ENCODE peak calls at places on chromosome 2, in four cellular contexts. One of them, this sample, is unnamed.

GRCh38 chr2:120237491-120237902 is 14.3 kb upstream of the TMEM185B start:
- DNase-seq in GM23338: no peak
- DNase-seq in HCT116: peak; percentile 63
- DNase-seq in esophagus muscularis mucosa: no peak
- DNase-seq in this sample: no peak

GRCh38 chr2:168550670-168551069 is 94.6 kb downstream of the CERS6 start:
- DNase-seq in GM23338: peak; percentile 43
- DNase-seq in HCT116: no peak
- DNase-seq in esophagus muscularis mucosa: no peak
- DNase-seq in this sample: peak; percentile 28

GRCh38 chr2:35846-36245 is 10.5 kb downstream of the FAM110C start:
- DNase-seq in GM23338: no peak
- DNase-seq in HCT116: no peak
- DNase-seq in esophagus muscularis mucosa: no peak
- DNase-seq in this sample: no peak

GRCh38 chr2:217955881-217956493 is 46.8 kb downstream of the TNS1 start:
- DNase-seq in GM23338: no peak
- DNase-seq in HCT116: no peak
- DNase-seq in esophagus muscularis mucosa: no peak
- DNase-seq in this sample: no peak

GRCh38 chr2:156537147-156537546 is 101.0 kb downstream of the GPD2 start:
- DNase-seq in GM23338: no peak
- DNase-seq in HCT116: no peak
- DNase-seq in esophagus muscularis mucosa: no peak
- DNase-seq in this sample: no peak

GRCh38 chr2:121076885-121077549 is 208.0 kb downstream of the TFCP2L1 start:
- DNase-seq in GM23338: peak; percentile 95
- DNase-seq in HCT116: peak; percentile 42
- DNase-seq in esophagus muscularis mucosa: no peak
- DNase-seq in this sample: peak; percentile 64

GRCh38 chr2:220499281-220499680 is 871.9 kb downstream of the SLC4A3 start:
- DNase-seq in GM23338: no peak
- DNase-seq in HCT116: no peak
- DNase-seq in esophagus muscularis mucosa: peak; percentile 85
- DNase-seq in this sample: no peak

GRCh38 chr2:237623428-237624403 is 3.7 kb upstream of the LRRFIP1 start:
- DNase-seq in GM23338: no peak
- DNase-seq in HCT116: no peak
- DNase-seq in esophagus muscularis mucosa: no peak
- DNase-seq in this sample: no peak

GRCh38 chr2:206670531-206671319 is 28.4 kb downstream of the FAM237A start:
- DNase-seq in GM23338: no peak
- DNase-seq in HCT116: no peak
- DNase-seq in esophagus muscularis mucosa: no peak
- DNase-seq in this sample: no peak

GRCh38 chr2:56334622-56335021 is 150.8 kb downstream of the CCDC85A start:
- DNase-seq in GM23338: no peak
- DNase-seq in HCT116: no peak
- DNase-seq in esophagus muscularis mucosa: no peak
- DNase-seq in this sample: no peak

GRCh38 chr2:38190542-38191218 is 114.7 kb upstream of the CYP1B1 start:
- DNase-seq in GM23338: no peak
- DNase-seq in HCT116: no peak
- DNase-seq in esophagus muscularis mucosa: no peak
- DNase-seq in this sample: peak; percentile 27

GRCh38 chr2:210478661-210479060 is 2.1 kb upstream of the LANCL1 start:
- DNase-seq in GM23338: no peak
- DNase-seq in HCT116: no peak
- DNase-seq in esophagus muscularis mucosa: no peak
- DNase-seq in this sample: no peak

GRCh38 chr2:229269986-229270385 is 1.1 kb downstream of the PID1 start:
- DNase-seq in GM23338: no peak
- DNase-seq in HCT116: no peak
- DNase-seq in esophagus muscularis mucosa: no peak
- DNase-seq in this sample: no peak

GRCh38 chr2:239836021-239836765 is 188.9 kb downstream of the NDUFA10 start:
- DNase-seq in GM23338: no peak
- DNase-seq in HCT116: no peak
- DNase-seq in esophagus muscularis mucosa: no peak
- DNase-seq in this sample: no peak

GRCh38 chr2:120589782-120590608 is 145.7 kb upstream of the GLI2 start:
- DNase-seq in GM23338: no peak
- DNase-seq in HCT116: no peak
- DNase-seq in esophagus muscularis mucosa: no peak
- DNase-seq in this sample: no peak

GRCh38 chr2:160994141-160995002 is 165.9 kb upstream of the TANK start:
- DNase-seq in GM23338: peak; percentile 90
- DNase-seq in HCT116: peak; percentile 66
- DNase-seq in esophagus muscularis mucosa: peak; percentile 96
- DNase-seq in this sample: peak; percentile 66
- TF ChIP-seq POLR2AphosphoS5 in GM23338: no peak
- TF ChIP-seq POLR2AphosphoS5 in HCT116: no peak
- TF ChIP-seq POLR2AphosphoS5 in esophagus muscularis mucosa: peak; percentile 58
- TF ChIP-seq POLR2AphosphoS5 in this sample: no peak

DNA sequence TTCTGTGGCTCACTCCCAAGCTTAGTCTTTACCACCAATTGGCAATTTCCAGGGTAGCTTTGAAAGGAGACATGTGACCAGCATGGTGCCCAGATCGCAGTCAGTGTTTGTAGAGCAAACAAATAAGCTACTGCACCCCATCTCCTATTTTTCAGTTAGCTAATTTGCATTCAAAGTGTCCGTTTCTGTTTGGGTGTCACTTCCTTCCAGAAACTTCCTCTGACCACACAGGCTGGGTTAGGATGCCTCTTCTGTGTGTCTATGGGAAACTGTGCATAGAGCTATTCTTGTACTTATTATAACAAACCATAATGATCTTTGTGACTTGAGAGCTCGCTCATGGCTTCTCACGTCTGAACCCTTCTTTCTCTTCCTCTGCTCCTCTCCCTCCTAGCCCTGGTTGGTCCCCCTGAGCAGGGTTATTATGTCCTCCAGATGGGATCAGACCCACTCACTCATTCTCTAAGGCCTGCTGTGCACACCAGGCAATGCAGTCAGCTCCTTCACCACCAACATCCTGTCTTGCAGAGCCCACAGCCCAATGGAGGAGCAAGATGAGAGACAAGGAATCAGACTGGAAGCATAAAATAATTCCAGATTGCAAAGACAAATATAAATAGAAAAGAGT is 101.2 kb upstream of the ALK start:
- DNase-seq in GM23338: no peak
- DNase-seq in HCT116: no peak
- DNase-seq in esophagus muscularis mucosa: peak; percentile 82
- DNase-seq in this sample: no peak
- TF ChIP-seq POLR2AphosphoS5 in GM23338: no peak
- TF ChIP-seq POLR2AphosphoS5 in HCT116: no peak
- TF ChIP-seq POLR2AphosphoS5 in esophagus muscularis mucosa: no peak
- TF ChIP-seq POLR2AphosphoS5 in this sample: no peak

DNA sequence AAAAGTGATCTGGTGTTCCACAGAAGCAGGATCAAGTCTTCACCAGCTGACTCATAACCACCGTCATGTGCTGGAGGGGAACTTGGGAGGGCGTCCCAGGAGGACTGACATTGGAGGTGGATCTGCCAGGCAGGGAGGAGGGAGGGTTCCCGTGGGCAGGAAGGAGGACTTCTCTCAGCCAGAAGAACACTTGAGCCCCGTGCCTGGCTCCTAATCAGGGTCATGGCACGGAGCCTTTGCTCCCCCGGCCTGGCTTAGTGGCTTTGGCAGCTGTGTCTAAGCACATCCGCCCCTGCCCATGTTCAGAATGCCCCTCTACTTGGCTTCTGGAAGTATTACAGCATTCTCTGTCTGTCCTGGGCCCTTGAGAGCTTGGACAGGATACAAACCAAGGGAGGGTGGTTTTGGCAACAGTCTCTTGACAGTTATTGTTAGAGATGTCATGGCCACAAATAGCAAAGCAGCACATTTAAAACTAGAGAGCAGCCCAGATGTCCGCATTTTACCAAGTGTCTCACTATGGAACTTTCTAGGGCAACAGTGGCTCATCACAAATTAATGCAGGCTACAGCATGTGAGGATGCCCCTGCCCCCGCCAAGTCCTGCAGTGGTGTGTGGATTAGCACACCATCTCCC is 11.5 kb downstream of the PPP1R7 start:
- DNase-seq in GM23338: no peak
- DNase-seq in HCT116: no peak
- DNase-seq in esophagus muscularis mucosa: peak; percentile 95
- DNase-seq in this sample: no peak
- TF ChIP-seq POLR2AphosphoS5 in GM23338: no peak
- TF ChIP-seq POLR2AphosphoS5 in HCT116: no peak
- TF ChIP-seq POLR2AphosphoS5 in esophagus muscularis mucosa: peak; percentile 82
- TF ChIP-seq POLR2AphosphoS5 in this sample: no peak

GRCh38 chr2:67917332-67918054 is 145.3 kb downstream of the C1D start:
- DNase-seq in GM23338: no peak
- DNase-seq in HCT116: no peak
- DNase-seq in esophagus muscularis mucosa: no peak
- DNase-seq in this sample: no peak
- TF ChIP-seq POLR2AphosphoS5 in GM23338: no peak
- TF ChIP-seq POLR2AphosphoS5 in HCT116: no peak
- TF ChIP-seq POLR2AphosphoS5 in esophagus muscularis mucosa: no peak
- TF ChIP-seq POLR2AphosphoS5 in this sample: no peak

GRCh38 chr2:33681333-33681732 is 82.2 kb upstream of the FAM98A start:
- DNase-seq in GM23338: peak; percentile 32
- DNase-seq in HCT116: no peak
- DNase-seq in esophagus muscularis mucosa: no peak
- DNase-seq in this sample: no peak
- TF ChIP-seq POLR2AphosphoS5 in GM23338: no peak
- TF ChIP-seq POLR2AphosphoS5 in HCT116: no peak
- TF ChIP-seq POLR2AphosphoS5 in esophagus muscularis mucosa: no peak
- TF ChIP-seq POLR2AphosphoS5 in this sample: no peak

GRCh38 chr2:11507517-11507916 is 26.3 kb upstream of the GREB1 start:
- DNase-seq in GM23338: no peak
- DNase-seq in HCT116: no peak
- DNase-seq in esophagus muscularis mucosa: no peak
- DNase-seq in this sample: no peak

GRCh38 chr2:11506611-11506969 is 27.3 kb upstream of the GREB1 start:
- DNase-seq in GM23338: no peak
- DNase-seq in HCT116: no peak
- DNase-seq in esophagus muscularis mucosa: no peak
- DNase-seq in this sample: no peak

GRCh38 chr2:11509657-11510360 is 24.0 kb upstream of the GREB1 start:
- DNase-seq in GM23338: no peak
- DNase-seq in HCT116: no peak
- DNase-seq in esophagus muscularis mucosa: no peak
- DNase-seq in this sample: no peak

GRCh38 chr2:11505652-11506610 is 27.9 kb upstream of the GREB1 start:
- DNase-seq in GM23338: no peak
- DNase-seq in HCT116: peak; percentile 15
- DNase-seq in esophagus muscularis mucosa: no peak
- DNase-seq in this sample: no peak

DNA sequence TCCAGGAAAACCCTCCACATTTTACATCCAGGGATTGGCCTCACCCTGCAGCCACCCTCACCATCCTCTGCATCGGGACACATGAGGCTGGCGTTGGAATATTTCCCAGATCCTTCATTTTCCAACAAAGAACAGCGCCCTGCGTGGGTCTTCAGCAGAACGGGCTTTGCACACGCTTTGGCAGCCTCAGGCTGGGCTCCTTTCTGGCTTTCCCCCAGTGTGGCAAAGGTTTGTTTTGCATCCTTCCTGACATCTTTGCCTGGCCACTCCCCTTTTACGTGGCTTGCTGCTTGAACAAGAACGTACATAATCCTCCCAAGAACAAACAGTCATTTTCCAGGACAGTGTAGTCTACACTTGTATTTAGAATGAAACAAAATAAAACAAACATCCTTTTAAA is 25.6 kb upstream of the GREB1 start:
- DNase-seq in GM23338: no peak
- DNase-seq in HCT116: no peak
- DNase-seq in esophagus muscularis mucosa: no peak
- DNase-seq in this sample: no peak
- TF ChIP-seq POLR2AphosphoS5 in GM23338: no peak
- TF ChIP-seq POLR2AphosphoS5 in HCT116: no peak
- TF ChIP-seq POLR2AphosphoS5 in esophagus muscularis mucosa: no peak
- TF ChIP-seq POLR2AphosphoS5 in this sample: no peak

GRCh38 chr2:222878284-222878876 is 17.5 kb downstream of the ACSL3 start:
- DNase-seq in GM23338: no peak
- DNase-seq in HCT116: no peak
- DNase-seq in esophagus muscularis mucosa: no peak
- DNase-seq in this sample: no peak
- TF ChIP-seq POLR2AphosphoS5 in GM23338: no peak
- TF ChIP-seq POLR2AphosphoS5 in HCT116: no peak
- TF ChIP-seq POLR2AphosphoS5 in esophagus muscularis mucosa: no peak
- TF ChIP-seq POLR2AphosphoS5 in this sample: no peak

GRCh38 chr2:201203916-201204654 is 21.1 kb downstream of the CASP10 start:
- DNase-seq in GM23338: no peak
- DNase-seq in HCT116: no peak
- DNase-seq in esophagus muscularis mucosa: no peak
- DNase-seq in this sample: no peak
- TF ChIP-seq POLR2AphosphoS5 in GM23338: no peak
- TF ChIP-seq POLR2AphosphoS5 in HCT116: no peak
- TF ChIP-seq POLR2AphosphoS5 in esophagus muscularis mucosa: peak; percentile 31
- TF ChIP-seq POLR2AphosphoS5 in this sample: no peak

GRCh38 chr2:127634066-127634617 is 11.8 kb upstream of the GPR17 start:
- DNase-seq in GM23338: no peak
- DNase-seq in HCT116: no peak
- DNase-seq in esophagus muscularis mucosa: no peak
- DNase-seq in this sample: peak; percentile 18

GRCh38 chr2:127631184-127631996 is 14.6 kb upstream of the GPR17 start:
- DNase-seq in GM23338: no peak
- DNase-seq in HCT116: no peak
- DNase-seq in esophagus muscularis mucosa: no peak
- DNase-seq in this sample: no peak

GRCh38 chr2:127633556-127634065 is 12.3 kb upstream of the GPR17 start:
- DNase-seq in GM23338: no peak
- DNase-seq in HCT116: no peak
- DNase-seq in esophagus muscularis mucosa: no peak
- DNase-seq in this sample: peak; percentile 21

GRCh38 chr2:127631997-127632581 is 13.9 kb upstream of the GPR17 start:
- DNase-seq in GM23338: no peak
- DNase-seq in HCT116: no peak
- DNase-seq in esophagus muscularis mucosa: no peak
- DNase-seq in this sample: no peak

DNA sequence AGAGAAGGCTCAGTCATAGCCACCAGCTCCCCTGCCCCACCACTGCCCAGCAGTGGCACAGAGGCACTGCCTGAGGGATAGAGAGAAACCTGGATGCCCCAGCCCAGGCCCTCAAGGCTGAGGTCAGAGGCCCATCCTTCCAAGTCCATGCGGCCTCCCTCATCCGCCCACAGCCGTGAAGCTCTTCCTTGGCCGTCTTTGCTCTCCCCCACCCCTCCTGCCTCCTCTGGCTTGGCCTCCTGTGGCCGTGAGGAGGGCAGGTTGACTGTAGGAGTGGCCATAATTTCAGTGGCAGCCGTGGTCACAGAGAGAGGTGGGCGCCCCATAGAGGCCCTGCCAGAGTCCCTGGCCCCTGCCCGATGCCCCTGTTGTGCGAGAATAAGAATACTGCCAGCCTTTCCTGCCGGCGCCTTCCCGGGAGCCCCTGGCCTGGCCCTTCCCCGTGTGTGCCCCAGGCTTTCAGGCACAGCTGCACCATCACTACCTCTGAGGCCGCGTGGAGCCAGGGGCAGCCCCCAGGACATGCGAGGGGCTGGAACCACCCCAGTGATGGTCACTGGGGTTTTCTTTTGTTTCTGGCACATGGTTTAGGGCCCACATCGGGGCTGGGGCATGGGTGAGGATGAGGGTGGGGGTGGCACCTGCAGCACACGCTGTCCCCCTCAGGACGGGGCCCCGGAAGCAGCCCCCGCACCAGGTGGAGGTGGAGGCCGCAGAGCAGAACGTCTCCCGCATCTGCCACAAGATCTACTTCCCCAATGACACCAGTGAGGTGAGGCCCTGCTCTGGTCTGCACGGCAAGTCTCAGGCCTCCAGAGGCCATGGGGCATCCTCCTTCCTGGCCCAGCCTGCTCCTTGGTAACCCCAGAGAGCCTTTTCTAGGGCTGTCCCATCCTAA is 13.1 kb upstream of the GPR17 start:
- DNase-seq in GM23338: no peak
- DNase-seq in HCT116: no peak
- DNase-seq in esophagus muscularis mucosa: no peak
- DNase-seq in this sample: peak; percentile 29
- TF ChIP-seq POLR2AphosphoS5 in GM23338: no peak
- TF ChIP-seq POLR2AphosphoS5 in HCT116: no peak
- TF ChIP-seq POLR2AphosphoS5 in esophagus muscularis mucosa: peak; percentile 1
- TF ChIP-seq POLR2AphosphoS5 in this sample: peak; percentile 95

This sample was measured in HL-60.